ENCODE peak calls at places on chromosomes 6 and 20, in six cellular contexts. W, R, X, G, J and F are unnamed samples.

GRCh38 chr6:70651326-70651905 is 16.3 kb upstream of the SMAP1 start:
- DNase-seq in W (no peak), R (no peak), X (no peak), G (no peak), J (no peak), F (no peak)

GRCh38 chr6:30544666-30545272 is 11.5 kb downstream of the GNL1 start:
- DNase-seq in W (no peak), R (no peak), X (peak; percentile 55), G (no peak), J (no peak), F (no peak)

GRCh38 chr6:11785953-11786579 is 7.5 kb upstream of the ADTRP start:
- DNase-seq in W (no peak), R (no peak), X (no peak), G (no peak), J (no peak), F (no peak)

GRCh38 chr6:35096129-35096852 is 44.8 kb downstream of the TCP11 start:
- DNase-seq in W (no peak), R (no peak), X (peak; percentile 31), G (no peak), J (no peak), F (no peak)

GRCh38 chr20:38148328-38149102 is 16.6 kb downstream of the TGM2 start:
- DNase-seq in W (peak; percentile 38), R (no peak), X (no peak), G (no peak), J (no peak), F (no peak)

GRCh38 chr6:140051521-140052455 is 677.3 kb upstream of the CITED2 start:
- DNase-seq in W (no peak), R (no peak), X (no peak), G (no peak), J (no peak), F (no peak)

GRCh38 chr6:5996701-5997419 is 9.9 kb downstream of the NRN1 start:
- DNase-seq in W (peak; percentile 52), R (peak; percentile 42), X (no peak), G (no peak), J (peak; percentile 52), F (peak; percentile 83)

GRCh38 chr6:148335582-148335981 is 7.1 kb upstream of the SASH1 start:
- DNase-seq in W (no peak), R (no peak), X (no peak), G (no peak), J (no peak), F (no peak)

GRCh38 chr20:1816384-1817381 is 78.5 kb upstream of the SIRPA start:
- DNase-seq in W (no peak), R (no peak), X (no peak), G (peak; percentile 72), J (no peak), F (no peak)

GRCh38 chr20:57594092-57594911 is 25.9 kb downstream of the ZBP1 start:
- DNase-seq in W (peak; percentile 84), R (peak; percentile 76), X (no peak), G (no peak), J (peak; percentile 68), F (no peak)

GRCh38 chr6:129281173-129281796 is 398.3 kb downstream of the LAMA2 start:
- DNase-seq in W (no peak), R (no peak), X (no peak), G (no peak), J (no peak), F (no peak)

GRCh38 chr6:68975064-68975463 is 340.0 kb downstream of the ADGRB3 start:
- DNase-seq in W (peak; percentile 58), R (peak; percentile 9), X (no peak), G (peak; percentile 69), J (no peak), F (no peak)

GRCh38 chr20:17617868-17618672 is 48.2 kb downstream of the DSTN start:
- DNase-seq in W (peak; percentile 56), R (no peak), X (no peak), G (no peak), J (no peak), F (peak; percentile 77)

GRCh38 chr6:21615504-21615903 is 22.0 kb downstream of the SOX4 start:
- DNase-seq in W (no peak), R (no peak), X (no peak), G (no peak), J (no peak), F (no peak)

GRCh38 chr6:83055366-83055964 is 10.2 kb downstream of the UBE3D start:
- DNase-seq in W (no peak), R (peak; percentile 63), X (no peak), G (peak; percentile 7), J (peak; percentile 65), F (no peak)

GRCh38 chr6:6843057-6843627 is 254.6 kb downstream of the LY86 start:
- DNase-seq in W (no peak), R (no peak), X (no peak), G (no peak), J (no peak), F (no peak)

GRCh38 chr6:40436685-40437604 is 150.2 kb downstream of the LRFN2 start:
- DNase-seq in W (peak; percentile 68), R (no peak), X (no peak), G (no peak), J (no peak), F (no peak)

GRCh38 chr20:42747765-42748411 is 441.8 kb downstream of the PTPRT start:
- DNase-seq in W (no peak), R (no peak), X (no peak), G (no peak), J (no peak), F (no peak)

GRCh38 chr6:5851261-5851757 is 155.4 kb downstream of the NRN1 start:
- DNase-seq in W (peak; percentile 80), R (peak; percentile 72), X (no peak), G (peak; percentile 49), J (peak; percentile 68), F (no peak)

GRCh38 chr6:155347800-155348199 is 33.5 kb upstream of the TFB1M start:
- DNase-seq in W (no peak), R (no peak), X (no peak), G (no peak), J (no peak), F (no peak)

GRCh38 chr6:167276772-167277533 is 14.2 kb upstream of the UNC93A start:
- DNase-seq in W (no peak), R (no peak), X (no peak), G (no peak), J (no peak), F (no peak)